ENCODE peak calls at places on chromosomes 5 and 9, in seven cellular contexts. K is left cardiac atrium; F is left lobe of liver; B is body of pancreas; S is stimulated activated naive CD8-positive, alpha-beta T cell treated with anti-CD3 and anti-CD28 coated beads, Interleukin-15, amount 100 ng/mL, for 72 hours; Q is activated CD8-positive, alpha-beta memory T cell treated with anti-CD3 and anti-CD28 coated beads, Interleukin-2, amount 10 ng/mL, durations not matched to agents 7 days and 5 days; N is left colon. I is an unnamed sample.

GRCh38 chr9:23587433-23587832 is 238.6 kb downstream of the ELAVL2 start:
- ATAC-seq in K (peak; percentile 94), F (peak; percentile 38), B (no peak), S (no peak), Q (no peak), N (no peak), I (peak; percentile 25)

GRCh38 chr5:96752341-96753016 is 55.3 kb downstream of the ERAP1 start:
- ATAC-seq in K (peak; percentile 9), F (peak; percentile 71), B (peak; percentile 48), S (no peak), Q (no peak), N (peak; percentile 29), I (peak; percentile 57)

GRCh38 chr5:65474129-65474711 is 7.5 kb downstream of the ADAMTS6 start:
- ATAC-seq in K (no peak), F (no peak), B (no peak), S (no peak), Q (no peak), N (no peak), I (no peak)

GRCh38 chr5:16934123-16934522 is 2.0 kb downstream of the MYO10 start:
- ATAC-seq in K (peak; percentile 34), F (peak; percentile 35), B (peak; percentile 25), S (peak; percentile 64), Q (no peak), N (peak; percentile 27), I (no peak)

GRCh38 chr5:76099286-76099702 is 16.1 kb downstream of the SV2C start:
- ATAC-seq in K (no peak), F (no peak), B (no peak), S (peak; percentile 98), Q (peak; percentile 90), N (no peak), I (no peak)

GRCh38 chr5:108654042-108654441 is 93.7 kb upstream of the FER start:
- ATAC-seq in K (peak; percentile 22), F (no peak), B (no peak), S (no peak), Q (no peak), N (no peak), I (no peak)

GRCh38 chr5:163894645-163895044 is 389.2 kb downstream of the MAT2B start:
- ATAC-seq in K (no peak), F (no peak), B (no peak), S (no peak), Q (no peak), N (no peak), I (no peak)

GRCh38 chr9:70117835-70118319 is 74.2 kb downstream of the MAMDC2 start:
- ATAC-seq in K (no peak), F (no peak), B (peak; percentile 51), S (no peak), Q (no peak), N (no peak), I (no peak)

GRCh38 chr5:145811834-145812625 is 23.1 kb downstream of the PRELID2 start:
- ATAC-seq in K (peak; percentile 86), F (peak; percentile 86), B (peak; percentile 30), S (no peak), Q (no peak), N (peak; percentile 63), I (no peak)

GRCh38 chr5:20369151-20369550 is 381.2 kb upstream of the CDH18 start:
- ATAC-seq in K (no peak), F (no peak), B (no peak), S (no peak), Q (no peak), N (no peak), I (no peak)

GRCh38 chr5:15577132-15577531 is 77.2 kb downstream of the FBXL7 start:
- ATAC-seq in K (peak; percentile 79), F (peak; percentile 34), B (no peak), S (no peak), Q (no peak), N (no peak), I (no peak)

I was measured in gastroesophageal sphincter.